ENCODE peak calls at places on chromosomes 13 and 19, in nine cellular contexts. N, Q, O, D, B, C, S, P and T are unnamed samples.
A peak's percentile ranks its signal among the peaks of the same experiment; 100 is the strongest.

GRCh38 chr13:96229356-96229755 is 139.4 kb downstream of the HS6ST3 start:
- DNase-seq in N (no peak), Q (peak; percentile 72), O (peak; percentile 1), D (peak; percentile 6), B (peak; percentile 32), C (peak; percentile 29), S (peak; percentile 31), P (no peak), T (no peak)

GRCh38 chr19:35905178-35905727 is 2.8 kb downstream of the TYROBP start:
- DNase-seq in N (peak; percentile 50), Q (no peak), O (no peak), D (no peak), B (no peak), C (no peak), S (no peak), P (no peak), T (no peak)

GRCh38 chr13:74325106-74325505 is 190.9 kb upstream of the KLF12 start:
- DNase-seq in N (peak; percentile 87), Q (no peak), O (no peak), D (peak; percentile 82), B (peak; percentile 31), C (no peak), S (peak; percentile 59), P (no peak), T (no peak)

GRCh38 chr13:113584205-113584869 is at the start of gene TFDP1:
- DNase-seq in N (peak; percentile 79), Q (peak; percentile 88), O (peak; percentile 82), D (peak; percentile 82), B (peak; percentile 86), C (peak; percentile 92), S (peak; percentile 84), P (peak; percentile 96), T (no peak)

GRCh38 chr13:78595458-78595818 is 7.9 kb downstream of the POU4F1 start:
- DNase-seq in N (no peak), Q (peak; percentile 67), O (no peak), D (peak; percentile 11), B (no peak), C (peak; percentile 74), S (no peak), P (no peak), T (no peak)

GRCh38 chr13:109314101-109314500 is 472.3 kb downstream of the IRS2 start:
- DNase-seq in N (no peak), Q (no peak), O (no peak), D (no peak), B (no peak), C (no peak), S (no peak), P (no peak), T (no peak)

GRCh38 chr19:53823380-53824120 is 564 bp downstream of the NLRP12 start:
- DNase-seq in N (no peak), Q (no peak), O (no peak), D (no peak), B (no peak), C (no peak), S (no peak), P (no peak), T (no peak)

GRCh38 chr13:62702502-62702901 is 1286.9 kb upstream of the PCDH20 start:
- DNase-seq in N (no peak), Q (no peak), O (no peak), D (no peak), B (no peak), C (no peak), S (no peak), P (no peak), T (no peak)

GRCh38 chr19:54431255-54431838 is 16.1 kb downstream of the TTYH1 start:
- DNase-seq in N (peak; percentile 28), Q (no peak), O (no peak), D (no peak), B (peak; percentile 53), C (no peak), S (no peak), P (no peak), T (no peak)

GRCh38 chr13:45372189-45373115 is 31.5 kb upstream of the TPT1 start:
- DNase-seq in N (peak; percentile 15), Q (no peak), O (no peak), D (peak; percentile 23), B (no peak), C (no peak), S (no peak), P (no peak), T (no peak)

GRCh38 chr13:101919541-101920306 is 467.2 kb downstream of the ITGBL1 start:
- DNase-seq in N (peak; percentile 10), Q (peak; percentile 77), O (no peak), D (peak; percentile 44), B (no peak), C (peak; percentile 83), S (peak; percentile 32), P (peak; percentile 23), T (no peak)

DNA sequence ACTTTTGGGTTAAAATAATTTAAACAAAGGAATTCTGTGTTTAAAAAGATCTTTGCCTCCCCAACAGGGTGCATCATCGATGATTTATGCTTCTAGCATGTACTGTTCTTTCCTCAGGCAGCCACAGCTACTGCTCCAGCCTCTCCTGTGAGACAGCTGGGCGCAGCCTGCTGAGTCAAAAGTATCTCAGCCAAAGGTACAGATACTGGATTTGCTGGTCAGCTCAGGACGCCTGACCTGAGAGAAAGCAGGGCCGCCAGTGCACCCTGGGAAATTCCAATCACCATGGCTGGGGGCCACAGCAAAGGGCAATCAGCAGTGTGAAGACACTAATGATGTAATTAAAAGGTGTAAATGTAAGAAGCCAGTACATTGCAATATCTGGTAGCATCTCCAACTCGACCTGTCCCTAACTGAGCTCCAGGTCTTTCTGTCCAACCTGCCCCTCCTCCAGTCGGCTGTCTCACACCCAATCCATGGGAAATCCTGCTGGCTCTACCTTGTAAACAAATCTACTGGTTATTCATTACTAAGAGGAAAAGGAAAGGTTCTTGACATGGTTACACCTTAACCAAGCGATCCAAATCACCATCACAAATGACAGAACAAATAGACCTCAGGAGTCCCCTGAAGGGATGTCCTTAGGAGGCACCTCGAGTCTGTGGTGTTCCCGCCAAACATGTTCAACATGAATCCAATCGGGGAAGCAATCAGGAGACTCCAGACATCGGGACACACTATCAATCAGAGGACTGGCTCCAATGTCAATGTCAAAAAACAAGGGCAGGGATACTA is 7.3 kb downstream of the OPA3 start:
- DNase-seq in N (peak; percentile 95), Q (peak; percentile 54), O (no peak), D (peak; percentile 86), B (peak; percentile 99), C (no peak), S (peak; percentile 97), P (no peak), T (peak; percentile 76)
- H3K4me2 ChIP-seq in N (peak overlapping the region; percentile 66), Q (peak overlapping the region; percentile 35), O (no peak overlapping the region), D (peak overlapping the region; percentile 5), B (peak overlapping the region; percentile 54), C (no peak overlapping the region), S (peak overlapping the region; percentile 53), P (no peak overlapping the region), T (peak overlapping the region; percentile 71)

GRCh38 chr19:41318696-41319499 is 8.9 kb downstream of the CCDC97 start:
- DNase-seq in N (no peak), Q (no peak), O (no peak), D (no peak), B (no peak), C (no peak), S (no peak), P (no peak), T (no peak)
- H3K36me3 ChIP-seq in N (peaks cover 51% of the 10 kb centered on the region), Q (no peaks in the 10 kb centered on the region), O (peaks cover 83% of the 10 kb centered on the region), D (peaks cover 16% of the 10 kb centered on the region), B (peaks cover 12% of the 10 kb centered on the region), C (peaks cover 4% of the 10 kb centered on the region), S (peaks cover 17% of the 10 kb centered on the region), P (peaks cover 85% of the 10 kb centered on the region), T (peaks cover 33% of the 10 kb centered on the region)

DNA sequence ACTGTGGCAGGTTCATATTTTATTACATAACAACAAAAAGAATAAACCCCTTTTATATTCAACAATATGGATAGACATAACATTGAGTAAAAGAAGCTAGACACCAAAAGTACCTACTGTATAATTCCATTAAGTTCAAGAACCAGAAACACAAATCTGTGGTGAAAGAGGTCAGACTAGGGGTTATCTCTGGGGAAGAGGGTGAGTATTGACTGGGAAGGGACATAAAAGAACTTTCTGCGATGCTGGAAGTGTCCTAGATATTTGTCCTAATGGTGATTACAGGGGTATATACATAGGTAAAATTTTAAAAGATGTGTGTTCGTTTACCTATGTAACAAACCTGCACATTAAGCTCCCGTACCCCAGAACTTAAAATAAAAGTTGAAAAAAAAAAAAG is 103.0 kb downstream of the SUCLA2 start:
- DNase-seq in N (no peak), Q (no peak), O (no peak), D (no peak), B (no peak), C (no peak), S (no peak), P (no peak), T (no peak)
- H3K4me2 ChIP-seq in N (no peak overlapping the region), Q (no peak overlapping the region), O (no peak overlapping the region), D (no peak overlapping the region), B (no peak overlapping the region), C (no peak overlapping the region), S (no peak overlapping the region), P (no peak overlapping the region), T (no peak overlapping the region)

GRCh38 chr19:49857834-49858590 is 7.1 kb downstream of the PTOV1 start:
- DNase-seq in N (no peak), Q (no peak), O (peak; percentile 37), D (no peak), B (no peak), C (no peak), S (no peak), P (no peak), T (no peak)

GRCh38 chr19:49857061-49857833 is 6.3 kb downstream of the PTOV1 start:
- DNase-seq in N (no peak), Q (no peak), O (no peak), D (no peak), B (no peak), C (no peak), S (no peak), P (no peak), T (no peak)

GRCh38 chr19:49855277-49855675 is 4.3 kb downstream of the PTOV1 start:
- DNase-seq in N (no peak), Q (no peak), O (no peak), D (no peak), B (no peak), C (no peak), S (no peak), P (no peak), T (no peak)

GRCh38 chr19:49855676-49856573 is 5.0 kb downstream of the PTOV1 start:
- DNase-seq in N (no peak), Q (no peak), O (no peak), D (no peak), B (no peak), C (no peak), S (no peak), P (no peak), T (no peak)

GRCh38 chr19:49856574-49857021 is 5.6 kb downstream of the PTOV1 start:
- DNase-seq in N (no peak), Q (no peak), O (no peak), D (no peak), B (no peak), C (no peak), S (no peak), P (no peak), T (no peak)
- H3K36me3 ChIP-seq in N (peaks cover 70% of the 10 kb centered on the region), Q (no peaks in the 10 kb centered on the region), O (peaks cover 82% of the 10 kb centered on the region), D (peaks cover 43% of the 10 kb centered on the region), B (no peaks in the 10 kb centered on the region), C (no peaks in the 10 kb centered on the region), S (no peaks in the 10 kb centered on the region), P (peaks cover 90% of the 10 kb centered on the region), T (peaks cover 33% of the 10 kb centered on the region)

GRCh38 chr19:2540646-2541454 is 64.9 kb downstream of the GADD45B start:
- DNase-seq in N (peak; percentile 97), Q (peak; percentile 99), O (no peak), D (peak; percentile 92), B (peak; percentile 94), C (peak; percentile 98), S (peak; percentile 100), P (no peak), T (peak; percentile 85)
- H3K4me2 ChIP-seq in N (peak overlapping the region; percentile 32), Q (peak overlapping the region; percentile 73), O (no peak overlapping the region), D (peak overlapping the region; percentile 57), B (peak overlapping the region; percentile 83), C (peak overlapping the region; percentile 71), S (peak overlapping the region; percentile 35), P (no peak overlapping the region), T (peak overlapping the region; percentile 71)